ENCODE peak calls at places on chromosomes 11 and 22, in five cellular contexts. H is neural progenitor cell, X is PC-3, N is MM.1S, S is HCT116. Y is an unnamed sample.

GRCh38 chr22:28799834-28800307 is 498 bp downstream of the XBP1 start:
- DNase-seq in X (peak), H (peak), N (peak), S (no peak), Y (peak)

GRCh38 chr22:45731798-45732495 is 60.3 kb downstream of the ATXN10 start:
- DNase-seq in X (peak), N (no peak), S (no peak), H (peak), Y (peak)

GRCh38 chr22:49913446-49913845 is 4.8 kb downstream of the ALG12 start:
- DNase-seq in H (no peak), N (no peak), S (no peak), X (no peak), Y (no peak)

GRCh38 chr11:7665473-7666291 is 7.6 kb downstream of the CYB5R2 start:
- DNase-seq in S (peak), X (peak), H (peak), N (peak), Y (peak)

GRCh38 chr11:126415128-126415527 is 59.6 kb downstream of the ST3GAL4 start:
- DNase-seq in N (no peak), X (no peak), S (no peak), H (no peak), Y (peak)

GRCh38 chr22:40509401-40510134 is 127.0 kb downstream of the MRTFA start:
- DNase-seq in X (no peak), S (no peak), H (no peak), N (no peak), Y (peak)

GRCh38 chr22:17672417-17672991 is 33.9 kb downstream of the BCL2L13 start:
- DNase-seq in X (peak), H (peak), N (no peak), S (no peak), Y (no peak)

GRCh38 chr11:100851129-100851528 is 164.0 kb downstream of the ARHGAP42 start:
- DNase-seq in H (no peak), X (peak), N (no peak), S (peak), Y (peak)

GRCh38 chr11:34936945-34937344 is 20.5 kb downstream of the PDHX start:
- DNase-seq in S (no peak), N (no peak), H (no peak), X (no peak), Y (no peak)

GRCh38 chr11:1946812-1947480 is at the start of gene MRPL23:
- DNase-seq in N (no peak), X (no peak), S (no peak), H (no peak), Y (no peak)

GRCh38 chr11:7672960-7673723 is at the start of gene CYB5R2:
- DNase-seq in N (no peak), S (peak), X (no peak), H (peak), Y (peak)

GRCh38 chr22:36386351-36386899 is 1.3 kb downstream of the MYH9 start:
- DNase-seq in H (peak), X (no peak), N (peak), S (no peak), Y (peak)

GRCh38 chr22:26479043-26479791 is 4.4 kb downstream of the HPS4 start:
- DNase-seq in N (no peak), S (no peak), X (no peak), H (no peak), Y (no peak)

GRCh38 chr11:57493507-57494503 is 21.7 kb downstream of the SLC43A1 start:
- DNase-seq in N (peak), S (peak), X (peak), H (peak), Y (peak)

GRCh38 chr22:31538815-31539214 is 42.5 kb downstream of the SFI1 start:
- DNase-seq in S (no peak), X (no peak), H (no peak), N (no peak), Y (no peak)

GRCh38 chr11:26578998-26579635 is 7.1 kb upstream of the MUC15 start:
- DNase-seq in S (no peak), X (peak), N (no peak), H (no peak), Y (peak)

GRCh38 chr11:124716596-124716995 is 23.1 kb upstream of the NRGN start:
- DNase-seq in N (no peak), S (no peak), H (no peak), X (peak), Y (peak)

GRCh38 chr11:43833657-43834073 is 47.0 kb upstream of the ALKBH3 start:
- DNase-seq in S (no peak), H (no peak), X (peak), N (no peak), Y (peak)

GRCh38 chr11:17475666-17476316 is 854 bp downstream of the ABCC8 start:
- DNase-seq in N (no peak), X (no peak), S (no peak), H (peak), Y (no peak)

GRCh38 chr11:93081694-93082093 is 112.2 kb downstream of the MTNR1B start:
- DNase-seq in X (no peak), S (no peak), H (peak), N (no peak), Y (no peak)

GRCh38 chr11:134398079-134398444 is 14.0 kb downstream of the B3GAT1 start:
- DNase-seq in H (no peak), X (no peak), S (no peak), N (no peak), Y (no peak)

GRCh38 chr11:111718436-111719325 is 47.5 kb downstream of the PPP2R1B start:
- DNase-seq in S (no peak), N (no peak), X (peak), H (peak), Y (peak)

GRCh38 chr11:125263268-125263790 is 98.8 kb downstream of the PKNOX2 start:
- DNase-seq in N (no peak), X (no peak), S (no peak), H (peak), Y (peak)

GRCh38 chr11:28566643-28567042 is 458.5 kb downstream of the METTL15 start:
- DNase-seq in X (no peak), H (peak), N (no peak), S (peak), Y (peak)

GRCh38 chr11:64238076-64238475 is 2.8 kb upstream of the FKBP2 start:
- DNase-seq in H (no peak), X (no peak), N (no peak), S (no peak), Y (no peak)

GRCh38 chr11:91871791-91872190 is 352.8 kb upstream of the FAT3 start:
- DNase-seq in N (no peak), S (no peak), X (peak), H (no peak), Y (no peak)

GRCh38 chr22:24789516-24789915 is 15.0 kb upstream of the PIWIL3 start:
- DNase-seq in S (no peak), H (no peak), N (no peak), X (no peak), Y (no peak)

GRCh38 chr22:50673231-50674126 is 856 bp downstream of the SHANK3 start:
- DNase-seq in H (peak), N (no peak), S (no peak), X (no peak), Y (no peak)

GRCh38 chr22:49499433-49500075 is 328.1 kb downstream of the BRD1 start:
- DNase-seq in X (no peak), S (no peak), N (no peak), H (no peak), Y (no peak)

GRCh38 chr22:41256898-41257260 is 16.1 kb upstream of the CHADL start:
- DNase-seq in S (no peak), H (peak), X (peak), N (no peak), Y (no peak)

GRCh38 chr11:47992959-47993820 is 12.8 kb downstream of the PTPRJ start:
- DNase-seq in X (peak), H (no peak), N (no peak), S (peak), Y (peak)

GRCh38 chr11:92693146-92693545 is 276.3 kb upstream of the MTNR1B start:
- DNase-seq in S (no peak), X (peak), N (no peak), H (no peak), Y (peak)

GRCh38 chr11:131924446-131925240 is 554.2 kb downstream of the NTM start:
- DNase-seq in S (no peak), X (peak), H (no peak), N (no peak), Y (peak)

GRCh38 chr11:87819141-87819540 is 356.1 kb downstream of the RAB38 start:
- DNase-seq in N (no peak), X (no peak), H (no peak), S (no peak), Y (peak)

GRCh38 chr11:46895821-46896220 is 22.5 kb downstream of the LRP4 start:
- DNase-seq in X (no peak), S (no peak), N (no peak), H (no peak), Y (peak)

GRCh38 chr11:93020248-93021088 is 51.0 kb downstream of the MTNR1B start:
- DNase-seq in X (peak), H (no peak), S (no peak), N (no peak), Y (peak)

GRCh38 chr22:50508897-50509296 is 873 bp downstream of the NCAPH2 start:
- DNase-seq in X (no peak), N (no peak), H (no peak), S (no peak), Y (no peak)

GRCh38 chr11:120547871-120548681 is 36.5 kb downstream of the GRIK4 start:
- DNase-seq in H (peak), X (peak), N (no peak), S (peak), Y (peak)

DNA sequence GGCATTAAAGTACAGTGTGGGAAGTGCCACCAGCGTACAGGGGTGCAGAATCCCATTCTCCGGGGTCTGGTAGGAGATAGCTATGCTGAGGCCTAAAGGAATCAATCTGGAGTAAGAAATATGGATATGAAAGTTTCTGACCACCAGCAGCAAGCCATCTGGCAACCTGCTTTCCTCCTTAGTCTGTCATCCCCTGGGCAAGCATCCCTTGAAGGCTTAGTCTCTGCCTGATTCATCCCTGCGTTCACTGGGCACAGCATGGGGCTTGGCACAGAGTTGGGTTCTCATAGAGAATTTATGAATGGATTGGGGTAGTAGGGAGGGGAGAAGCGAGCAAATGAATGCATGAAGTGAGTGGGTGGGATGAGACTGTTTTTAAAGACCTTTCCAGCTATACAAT is 85.8 kb upstream of the NARS2 start:
- DNase-seq in S (no peak), H (no peak), X (no peak), N (no peak), Y (peak)
- TF ChIP-seq EZH2phosphoT487 in S (no peak), H (no peak), X (no peak), N (no peak), Y (no peak)

GRCh38 chr22:20014526-20015186 is 2.0 kb downstream of the ARVCF start:
- DNase-seq in H (no peak), N (no peak), S (no peak), X (no peak), Y (no peak)
- H3K4me3 ChIP-seq in H (no peak), N (no peak), S (no peak), X (no peak), Y (no peak)

GRCh38 chr11:69642913-69643632 is 2.1 kb downstream of the CCND1 start:
- DNase-seq in X (peak), S (no peak), H (peak), N (peak), Y (peak)
- TF ChIP-seq EZH2 in X (no peak), S (no peak), H (no peak), N (no peak), Y (no peak)

GRCh38 chr11:66974724-66975402 is at the start of gene C11orf86:
- DNase-seq in H (no peak), N (no peak), X (no peak), S (no peak), Y (no peak)

GRCh38 chr11:66973956-66974585 is 1.0 kb upstream of the C11orf86 start:
- DNase-seq in H (no peak), S (no peak), X (no peak), N (no peak), Y (peak)

GRCh38 chr11:66976925-66977324 is 1.8 kb downstream of the C11orf86 start:
- DNase-seq in N (no peak), X (no peak), S (no peak), H (no peak), Y (no peak)

GRCh38 chr11:66975403-66976047 is 421 bp downstream of the C11orf86 start:
- DNase-seq in X (no peak), S (no peak), N (no peak), H (no peak), Y (no peak)

DNA sequence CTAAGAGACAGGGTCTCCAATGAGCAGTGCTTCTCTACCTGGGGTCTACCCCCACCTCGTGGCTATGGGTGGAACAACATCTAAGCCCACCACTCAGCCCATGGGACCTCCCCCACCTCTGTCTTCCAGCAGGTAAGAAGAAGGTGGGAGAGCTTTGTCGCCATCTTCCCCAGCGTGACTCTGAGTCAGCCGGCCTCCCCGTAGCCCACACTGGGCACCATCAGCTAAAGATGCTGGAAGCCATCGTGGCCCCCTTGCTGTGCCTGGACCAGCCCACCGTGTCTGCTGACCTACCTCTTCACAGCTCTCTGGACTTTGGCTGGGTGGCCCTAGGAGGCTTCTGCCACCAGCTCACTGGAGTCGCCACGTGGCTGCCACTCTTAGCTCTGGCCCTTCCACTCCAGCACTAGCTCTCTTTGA is 954 bp downstream of the C11orf86 start:
- DNase-seq in S (no peak), X (peak), N (no peak), H (peak), Y (no peak)
- TF ChIP-seq EZH2phosphoT487 in S (no peak), X (no peak), N (no peak), H (no peak), Y (no peak)

GRCh38 chr11:76798656-76799055 is 15.5 kb downstream of the TSKU start:
- DNase-seq in H (no peak), X (no peak), S (no peak), N (no peak), Y (no peak)

GRCh38 chr11:76798202-76798581 is 15.0 kb downstream of the TSKU start:
- DNase-seq in H (no peak), S (no peak), N (no peak), X (no peak), Y (no peak)

GRCh38 chr11:76800466-76801200 is 17.5 kb downstream of the TSKU start:
- DNase-seq in H (no peak), S (no peak), N (no peak), X (no peak), Y (no peak)

GRCh38 chr11:76797341-76798201 is 14.4 kb downstream of the TSKU start:
- DNase-seq in H (no peak), X (no peak), S (no peak), N (no peak), Y (no peak)

DNA sequence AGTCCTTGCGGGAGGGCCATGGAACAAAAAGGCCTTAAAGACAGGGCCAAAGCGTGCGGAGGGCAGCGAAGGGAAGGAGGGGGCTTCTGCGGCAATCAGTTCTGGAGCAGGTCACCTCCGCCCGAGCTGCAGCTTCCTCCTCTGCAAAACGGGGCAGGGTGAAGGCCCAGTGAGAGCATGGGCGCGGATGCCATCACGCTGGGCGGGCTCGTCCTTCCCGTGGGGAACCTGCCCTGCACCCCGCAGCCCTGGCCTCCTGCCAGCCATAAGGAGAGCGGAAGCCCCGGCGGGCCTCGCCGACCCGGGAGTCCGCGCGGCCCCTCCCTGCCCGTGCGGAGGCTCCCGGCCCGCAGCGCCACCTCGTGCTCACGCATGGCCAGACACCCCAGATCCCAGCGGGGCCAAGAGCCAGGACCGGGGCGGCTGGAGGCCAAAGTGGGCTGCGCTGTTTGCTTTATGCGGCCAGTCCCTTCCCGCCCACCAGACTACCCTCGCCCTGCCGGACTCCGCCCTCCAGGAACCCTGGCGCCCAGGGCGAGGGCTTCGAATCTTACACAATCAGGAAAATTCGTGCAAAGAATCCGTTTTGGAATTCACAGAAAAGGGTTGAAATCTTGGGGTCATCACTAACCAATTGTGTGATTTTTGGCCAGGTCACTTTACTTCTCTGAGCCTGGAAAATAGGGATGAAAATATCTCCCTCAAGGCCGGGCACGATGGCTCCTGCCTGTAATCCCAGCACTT is 16.1 kb downstream of the TSKU start:
- DNase-seq in H (peak), N (peak), X (peak), S (no peak), Y (peak)
- H3K4me3 ChIP-seq in H (peak), N (peak), X (peak), S (no peak), Y (peak)

DNA sequence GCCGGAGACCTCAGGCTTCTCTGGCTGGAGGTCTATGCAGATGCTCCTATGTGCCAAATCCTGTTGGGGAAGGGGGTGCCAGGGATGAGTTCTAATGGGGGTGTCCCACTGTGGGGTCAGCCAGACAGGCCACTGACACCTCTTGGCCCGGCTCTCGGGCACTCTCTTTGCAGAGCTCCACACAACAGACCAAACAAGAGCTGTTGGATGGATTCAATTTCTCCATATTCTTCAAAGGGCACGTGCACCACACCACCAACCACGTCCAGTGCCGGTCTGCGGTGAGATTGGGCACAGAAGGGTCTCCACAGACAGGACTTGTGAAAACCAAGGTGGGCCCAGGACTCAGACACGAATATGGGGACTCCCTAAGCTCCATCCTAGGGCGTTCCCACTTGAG is 2.2 kb upstream of the RGL4 start:
- DNase-seq in N (no peak), S (no peak), X (no peak), H (no peak), Y (no peak)
- TF ChIP-seq EZH2 in N (no peak), S (no peak), X (no peak), H (no peak), Y (no peak)

DNA sequence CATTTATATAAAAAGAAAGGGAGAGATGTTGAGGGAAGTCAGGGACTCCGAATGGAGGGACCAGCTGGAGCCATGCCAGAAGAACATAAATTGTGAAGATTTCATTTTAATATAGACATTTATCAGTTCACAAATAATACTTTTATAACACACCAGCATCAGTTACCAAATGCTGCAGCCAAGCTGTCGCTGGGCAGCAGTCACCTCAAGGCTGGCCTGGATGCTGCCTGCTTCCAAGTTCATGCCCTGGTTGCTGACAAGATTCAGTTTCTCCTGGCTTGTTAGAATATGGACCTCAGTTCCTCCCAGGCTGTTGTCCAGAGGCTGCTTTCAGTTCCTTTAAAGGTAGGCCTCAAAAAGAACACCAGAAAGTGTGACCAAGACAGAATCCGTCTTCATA is 30.8 kb upstream of the ALDH3B2 start:
- DNase-seq in X (no peak), H (no peak), S (no peak), N (no peak), Y (no peak)
- TF ChIP-seq EZH2phosphoT487 in X (no peak), H (no peak), S (no peak), N (no peak), Y (no peak)